ENCODE peak calls at places on chromosomes 13 and 19, in ten cellular contexts. K is left ventricle myocardium inferior; M is endodermal cell; X is astrocyte; V is mesenchymal stem cell; J is psoas muscle; I is stomach; G is lung; Z is effector memory CD4-positive, alpha-beta T cell; Q is testis. Y is an unnamed sample.

GRCh38 chr19:15633122-15633521 is 7.6 kb upstream of the CYP4F3 start:
- DNase-seq in K (no peak), M (no peak), X (no peak), V (no peak), J (no peak), I (no peak), G (no peak), Z (no peak), Q (no peak), Y (no peak)

GRCh38 chr13:76019421-76020044 is 383.4 kb downstream of the LMO7 start:
- DNase-seq in K (peak; percentile 11), M (peak; percentile 91), X (no peak), V (no peak), J (no peak), I (no peak), G (no peak), Z (no peak), Q (peak; percentile 45), Y (no peak)

GRCh38 chr13:92843549-92843948 is 383.1 kb upstream of the GPC6 start:
- DNase-seq in K (no peak), M (no peak), X (peak; percentile 84), V (peak; percentile 78), J (no peak), I (no peak), G (no peak), Z (no peak), Q (no peak), Y (no peak)

GRCh38 chr19:33377586-33378475 is 4.3 kb downstream of the CEBPG start:
- DNase-seq in K (no peak), M (peak; percentile 35), X (peak; percentile 7), V (peak; percentile 10), J (no peak), I (no peak), G (no peak), Z (no peak), Q (no peak), Y (no peak)

GRCh38 chr19:16778796-16779411 is 50.3 kb upstream of the SIN3B start:
- DNase-seq in K (peak; percentile 30), M (peak; percentile 89), X (peak; percentile 22), V (peak; percentile 75), J (peak; percentile 19), I (peak; percentile 37), G (peak; percentile 44), Z (peak; percentile 3), Q (peak; percentile 90), Y (peak; percentile 91)

GRCh38 chr19:45423033-45423588 is 606 bp downstream of the ERCC1 start:
- DNase-seq in K (no peak), M (no peak), X (no peak), V (no peak), J (no peak), I (no peak), G (no peak), Z (no peak), Q (no peak), Y (peak; percentile 78)

GRCh38 chr19:54633401-54633800 is 3.1 kb downstream of the LILRB1 start:
- DNase-seq in K (no peak), M (no peak), X (no peak), V (no peak), J (no peak), I (no peak), G (no peak), Z (no peak), Q (no peak), Y (no peak)

GRCh38 chr19:30649934-30650614 is 277.9 kb downstream of the ZNF536 start:
- DNase-seq in K (no peak), M (peak; percentile 71), X (peak; percentile 18), V (peak; percentile 41), J (no peak), I (no peak), G (no peak), Z (no peak), Q (peak; percentile 70), Y (no peak)

GRCh38 chr13:33797622-33798021 is 20.3 kb upstream of the RFC3 start:
- DNase-seq in K (no peak), M (no peak), X (peak; percentile 36), V (peak; percentile 18), J (no peak), I (no peak), G (no peak), Z (no peak), Q (no peak), Y (no peak)

GRCh38 chr19:54448037-54448773 is 794 bp upstream of the LENG8 start:
- DNase-seq in K (peak; percentile 52), M (peak; percentile 79), X (peak; percentile 46), V (peak; percentile 88), J (peak; percentile 57), I (no peak), G (peak; percentile 51), Z (no peak), Q (peak; percentile 81), Y (peak; percentile 95)

GRCh38 chr13:40812724-40813445 is 23.5 kb downstream of the SLC25A15 start:
- DNase-seq in K (no peak), M (no peak), X (peak; percentile 17), V (peak; percentile 15), J (no peak), I (no peak), G (no peak), Z (no peak), Q (no peak), Y (peak; percentile 48)

GRCh38 chr19:21483589-21484170 is 21.7 kb upstream of the ZNF429 start:
- DNase-seq in K (peak; percentile 67), M (peak; percentile 93), X (no peak), V (no peak), J (peak; percentile 43), I (peak; percentile 60), G (peak; percentile 42), Z (peak; percentile 20), Q (peak; percentile 85), Y (peak; percentile 83)

GRCh38 chr13:25911020-25911419 is 140.8 kb downstream of the SHISA2 start:
- DNase-seq in K (no peak), M (peak; percentile 83), X (no peak), V (no peak), J (no peak), I (no peak), G (no peak), Z (no peak), Q (no peak), Y (no peak)

GRCh38 chr13:66661336-66661735 is 568.8 kb downstream of the PCDH9 start:
- DNase-seq in K (no peak), M (no peak), X (no peak), V (no peak), J (no peak), I (no peak), G (no peak), Z (no peak), Q (no peak), Y (no peak)

GRCh38 chr13:30396434-30397075 is 25.7 kb upstream of the UBE2L5 start:
- DNase-seq in K (no peak), M (no peak), X (peak; percentile 30), V (no peak), J (no peak), I (no peak), G (no peak), Z (no peak), Q (no peak), Y (no peak)

GRCh38 chr13:68872338-68872737 is 1235.3 kb upstream of the ATXN8OS start:
- DNase-seq in K (no peak), M (no peak), X (peak; percentile 2), V (no peak), J (no peak), I (no peak), G (no peak), Z (no peak), Q (no peak), Y (no peak)

GRCh38 chr19:38678217-38678890 is 30.9 kb downstream of the ACTN4 start:
- DNase-seq in K (no peak), M (no peak), X (no peak), V (no peak), J (no peak), I (no peak), G (no peak), Z (no peak), Q (no peak), Y (no peak)
- H3K4me1 ChIP-seq in K (peaks cover 98% of the 10 kb centered on the region), M (peaks cover 6% of the 10 kb centered on the region), X (peaks cover 60% of the 10 kb centered on the region), V (peaks cover 57% of the 10 kb centered on the region), J (peaks cover 92% of the 10 kb centered on the region), I (peaks cover 97% of the 10 kb centered on the region), G (peaks cover 66% of the 10 kb centered on the region), Z (peaks cover 66% of the 10 kb centered on the region), Q (peaks cover 10% of the 10 kb centered on the region), Y (peaks cover 52% of the 10 kb centered on the region)

GRCh38 chr19:2084993-2085720 is 11.0 kb downstream of the MOB3A start:
- DNase-seq in K (peak; percentile 64), M (no peak), X (peak; percentile 27), V (peak; percentile 76), J (peak; percentile 65), I (peak; percentile 76), G (peak; percentile 81), Z (peak; percentile 94), Q (peak; percentile 52), Y (peak; percentile 91)
- H3K4me1 ChIP-seq in K (peaks cover 46% of the 10 kb centered on the region), M (no peaks in the 10 kb centered on the region), X (peaks cover 15% of the 10 kb centered on the region), V (peaks cover 44% of the 10 kb centered on the region), J (peaks cover 13% of the 10 kb centered on the region), I (peaks cover 77% of the 10 kb centered on the region), G (peaks cover 31% of the 10 kb centered on the region), Z (peaks cover 76% of the 10 kb centered on the region), Q (peaks cover 13% of the 10 kb centered on the region), Y (peaks cover 19% of the 10 kb centered on the region)

GRCh38 chr13:51027644-51028043 is 83.4 kb downstream of the C13orf42 start:
- DNase-seq in K (no peak), M (peak; percentile 47), X (no peak), V (no peak), J (no peak), I (no peak), G (no peak), Z (no peak), Q (no peak), Y (no peak)

GRCh38 chr13:51026016-51026415 is 85.1 kb downstream of the C13orf42 start:
- DNase-seq in K (no peak), M (no peak), X (no peak), V (no peak), J (no peak), I (no peak), G (no peak), Z (no peak), Q (no peak), Y (no peak)

GRCh38 chr13:51020600-51020999 is 90.5 kb downstream of the C13orf42 start:
- DNase-seq in K (no peak), M (no peak), X (no peak), V (no peak), J (no peak), I (no peak), G (no peak), Z (no peak), Q (no peak), Y (no peak)

GRCh38 chr13:51025245-51025872 is 85.7 kb downstream of the C13orf42 start:
- DNase-seq in K (no peak), M (no peak), X (no peak), V (no peak), J (no peak), I (no peak), G (no peak), Z (no peak), Q (no peak), Y (no peak)
- H3K4me1 ChIP-seq in K (no peaks in the 10 kb centered on the region), M (no peaks in the 10 kb centered on the region), X (no peaks in the 10 kb centered on the region), V (no peaks in the 10 kb centered on the region), J (no peaks in the 10 kb centered on the region), I (no peaks in the 10 kb centered on the region), G (no peaks in the 10 kb centered on the region), Z (no peaks in the 10 kb centered on the region), Q (no peaks in the 10 kb centered on the region), Y (no peaks in the 10 kb centered on the region)

DNA sequence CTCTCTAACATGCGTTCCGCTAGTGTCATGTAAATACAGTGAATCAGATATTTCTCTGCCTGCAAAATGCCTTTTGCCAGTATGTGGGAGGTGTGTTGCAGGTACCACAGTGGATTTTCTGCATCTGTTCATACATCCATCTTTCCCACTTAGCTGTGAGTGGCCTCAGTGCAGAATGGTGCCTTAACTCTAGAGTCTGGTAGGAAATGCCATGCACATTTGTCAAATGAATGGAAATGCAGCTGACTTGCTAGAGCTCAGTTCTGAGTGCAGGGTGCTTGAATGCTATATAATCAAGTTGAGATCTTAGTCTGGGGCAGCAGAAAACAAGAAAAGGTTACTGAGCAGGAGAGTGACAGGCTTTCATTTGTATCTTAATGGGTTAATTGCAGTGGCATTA is 68.2 kb downstream of the LRCH1 start:
- DNase-seq in K (no peak), M (no peak), X (no peak), V (no peak), J (no peak), I (no peak), G (no peak), Z (no peak), Q (no peak), Y (no peak)
- H3K4me1 ChIP-seq in K (peaks cover 100% of the 10 kb centered on the region), M (peaks cover 7% of the 10 kb centered on the region), X (peaks cover 8% of the 10 kb centered on the region), V (peaks cover 12% of the 10 kb centered on the region), J (peaks cover 15% of the 10 kb centered on the region), I (peaks cover 90% of the 10 kb centered on the region), G (peaks cover 7% of the 10 kb centered on the region), Z (peaks cover 5% of the 10 kb centered on the region), Q (peaks cover 18% of the 10 kb centered on the region), Y (peaks cover 13% of the 10 kb centered on the region)

Y was measured in osteoblast.